ENCODE peak calls at places on chromosomes 4 and X, in nine cellular contexts. U is fibroblast of gingiva; K is GM12891; M is SW480; E is mesenchymal stem cell; S is T-helper 22 cell; C is GM23338; H is stimulated activated CD4-positive, alpha-beta T cell treated with anti-CD3 and anti-CD28 coated beads, TNF-alpha, amount 100 ng/mL, for 48 hours; Q is heart left ventricle. P is an unnamed sample.

GRCh38 chrX:120462370-120462769 is 6.7 kb downstream of the LAMP2 start:
- DNase-seq in Q (no peak), S (no peak), M (no peak), K (no peak), H (no peak), E (no peak), C (no peak), U (no peak), P (no peak)

GRCh38 chr4:154807042-154807630 is 26.1 kb downstream of the RBM46 start:
- DNase-seq in M (peak), H (no peak), S (no peak), K (no peak), C (peak), U (peak), E (peak), Q (no peak), P (peak)

GRCh38 chrX:154135458-154136229 is 8.4 kb upstream of the OPN1LW start:
- DNase-seq in C (no peak), M (peak), Q (no peak), E (no peak), S (peak), K (no peak), H (no peak), U (no peak), P (no peak)

GRCh38 chr4:76733380-76733779 is 164.6 kb downstream of the SOWAHB start:
- DNase-seq in C (no peak), U (no peak), M (no peak), H (no peak), K (no peak), S (no peak), Q (no peak), E (no peak), P (no peak)

GRCh38 chr4:123987408-123987807 is 590.8 kb downstream of the SPRY1 start:
- DNase-seq in U (no peak), C (no peak), K (no peak), S (no peak), E (no peak), H (no peak), M (no peak), Q (no peak), P (no peak)

GRCh38 chrX:17590892-17591740 is 146.2 kb upstream of the SCML1 start:
- DNase-seq in K (peak), H (no peak), C (peak), Q (peak), S (no peak), E (peak), M (peak), U (peak), P (no peak)

GRCh38 chr4:118740869-118741268 is 55.7 kb downstream of the METTL14 start:
- DNase-seq in H (no peak), M (peak), K (no peak), Q (no peak), U (no peak), E (peak), S (no peak), C (peak), P (no peak)

GRCh38 chr4:13837228-13837627 is 209.7 kb upstream of the BOD1L1 start:
- DNase-seq in M (no peak), U (no peak), K (no peak), H (no peak), Q (no peak), S (no peak), C (no peak), E (no peak), P (no peak)

GRCh38 chr4:77465271-77465670 is 140.3 kb upstream of the CXCL13 start:
- DNase-seq in M (peak), S (no peak), Q (no peak), C (peak), H (peak), U (peak), K (no peak), E (peak), P (no peak)

GRCh38 chr4:76867880-76868655 is 29.9 kb downstream of the SOWAHB start:
- DNase-seq in E (no peak), M (peak), H (no peak), C (peak), K (no peak), S (no peak), Q (no peak), U (no peak), P (no peak)

GRCh38 chr4:61896717-61897116 is 696.6 kb downstream of the ADGRL3 start:
- DNase-seq in H (no peak), S (no peak), E (no peak), M (no peak), K (no peak), Q (no peak), U (no peak), C (no peak), P (no peak)

GRCh38 chr4:183154701-183155391 is 55.8 kb downstream of the WWC2 start:
- DNase-seq in K (no peak), S (no peak), Q (no peak), M (peak), H (no peak), U (no peak), C (peak), E (no peak), P (no peak)

GRCh38 chrX:38365939-38366338 is 13.5 kb downstream of the OTC start:
- DNase-seq in C (no peak), E (no peak), U (no peak), K (no peak), Q (no peak), S (no peak), M (no peak), H (no peak), P (no peak)

GRCh38 chrX:154459843-154460242 is 1.8 kb downstream of the PLXNA3 start:
- DNase-seq in C (no peak), K (no peak), S (no peak), Q (peak), U (no peak), H (no peak), M (no peak), E (no peak), P (no peak)

GRCh38 chrX:109036624-109037023 is 300.3 kb upstream of the IRS4 start:
- DNase-seq in C (no peak), U (no peak), H (no peak), S (no peak), E (no peak), K (no peak), Q (no peak), M (no peak), P (no peak)

GRCh38 chr4:113952452-113953029 is 26.9 kb downstream of the ARSJ start:
- DNase-seq in Q (no peak), E (peak), H (no peak), C (peak), U (peak), M (peak), S (no peak), K (peak), P (no peak)

GRCh38 chr4:7420661-7421040 is 14.1 kb downstream of the PSAPL1 start:
- DNase-seq in H (no peak), C (no peak), U (no peak), K (no peak), S (no peak), Q (peak), E (no peak), M (no peak), P (no peak)

GRCh38 chr4:180635276-180635675 is 1607.9 kb upstream of the TENM3 start:
- DNase-seq in M (peak), K (no peak), S (no peak), C (no peak), Q (no peak), E (no peak), U (no peak), H (no peak), P (no peak)

P was measured in HS-5.